ENCODE peak calls at places on chromosomes 12 and 14, in seven cellular contexts. One of them, this sample, is unnamed.

GRCh38 chr14:64823305-64823985 is 56.3 kb downstream of the SPTB start:
- DNase-seq in HCT116: peak; percentile 38
- DNase-seq in K562: peak; percentile 77
- DNase-seq in HepG2: peak; percentile 40
- DNase-seq in SK-N-SH: peak; percentile 89
- DNase-seq in GM12878: no peak
- DNase-seq in H1: peak; percentile 86
- DNase-seq in this sample: peak; percentile 81

GRCh38 chr14:91649930-91650329 is 82.0 kb downstream of the CATSPERB start:
- DNase-seq in HCT116: peak; percentile 26
- DNase-seq in K562: peak; percentile 12
- DNase-seq in HepG2: peak; percentile 13
- DNase-seq in SK-N-SH: peak; percentile 11
- DNase-seq in GM12878: no peak
- DNase-seq in H1: no peak
- DNase-seq in this sample: peak; percentile 74

GRCh38 chr12:105083551-105084105 is 630 bp downstream of the ALDH1L2 start:
- DNase-seq in HCT116: no peak
- DNase-seq in K562: peak; percentile 63
- DNase-seq in HepG2: no peak
- DNase-seq in SK-N-SH: peak; percentile 49
- DNase-seq in GM12878: no peak
- DNase-seq in H1: peak; percentile 50
- DNase-seq in this sample: peak; percentile 46

GRCh38 chr12:121697093-121697698 is 15.4 kb upstream of the TMEM120B start:
- DNase-seq in HCT116: peak; percentile 47
- DNase-seq in K562: peak; percentile 65
- DNase-seq in HepG2: peak; percentile 53
- DNase-seq in SK-N-SH: peak; percentile 51
- DNase-seq in GM12878: no peak
- DNase-seq in H1: no peak
- DNase-seq in this sample: peak; percentile 79

GRCh38 chr14:33686218-33686617 is 264.7 kb downstream of the EGLN3 start:
- DNase-seq in HCT116: no peak
- DNase-seq in K562: no peak
- DNase-seq in HepG2: no peak
- DNase-seq in SK-N-SH: no peak
- DNase-seq in GM12878: no peak
- DNase-seq in H1: no peak
- DNase-seq in this sample: no peak

GRCh38 chr12:109871678-109872314 is 8.5 kb downstream of the GLTP start:
- DNase-seq in HCT116: no peak
- DNase-seq in K562: no peak
- DNase-seq in HepG2: peak; percentile 39
- DNase-seq in SK-N-SH: peak; percentile 27
- DNase-seq in GM12878: no peak
- DNase-seq in H1: no peak
- DNase-seq in this sample: no peak

GRCh38 chr12:5000204-5000603 is 43.5 kb upstream of the KCNA5 start:
- DNase-seq in HCT116: peak; percentile 16
- DNase-seq in K562: peak; percentile 2
- DNase-seq in HepG2: no peak
- DNase-seq in SK-N-SH: no peak
- DNase-seq in GM12878: no peak
- DNase-seq in H1: no peak
- DNase-seq in this sample: no peak

GRCh38 chr14:91246051-91246852 is 1.7 kb upstream of the GPR68 start:
- DNase-seq in HCT116: no peak
- DNase-seq in K562: no peak
- DNase-seq in HepG2: no peak
- DNase-seq in SK-N-SH: no peak
- DNase-seq in GM12878: no peak
- DNase-seq in H1: no peak
- DNase-seq in this sample: no peak

GRCh38 chr14:101823081-101823480 is 61.6 kb downstream of the PPP2R5C start:
- DNase-seq in HCT116: no peak
- DNase-seq in K562: no peak
- DNase-seq in HepG2: no peak
- DNase-seq in SK-N-SH: no peak
- DNase-seq in GM12878: no peak
- DNase-seq in H1: no peak
- DNase-seq in this sample: no peak

GRCh38 chr14:75427482-75428229 is at the start of gene JDP2:
- DNase-seq in HCT116: peak; percentile 22
- DNase-seq in K562: peak; percentile 40
- DNase-seq in HepG2: peak; percentile 60
- DNase-seq in SK-N-SH: peak; percentile 93
- DNase-seq in GM12878: no peak
- DNase-seq in H1: peak; percentile 79
- DNase-seq in this sample: peak; percentile 95

GRCh38 chr12:104974626-104975290 is 11.4 kb upstream of the NOPCHAP1 start:
- DNase-seq in HCT116: no peak
- DNase-seq in K562: no peak
- DNase-seq in HepG2: no peak
- DNase-seq in SK-N-SH: no peak
- DNase-seq in GM12878: peak; percentile 97
- DNase-seq in H1: no peak
- DNase-seq in this sample: no peak

GRCh38 chr14:104596927-104597351 is 7.6 kb downstream of the TMEM179 start:
- DNase-seq in HCT116: no peak
- DNase-seq in K562: no peak
- DNase-seq in HepG2: no peak
- DNase-seq in SK-N-SH: peak; percentile 20
- DNase-seq in GM12878: no peak
- DNase-seq in H1: no peak
- DNase-seq in this sample: no peak

GRCh38 chr12:42794811-42795210 is 205.3 kb upstream of the PRICKLE1 start:
- DNase-seq in HCT116: no peak
- DNase-seq in K562: no peak
- DNase-seq in HepG2: no peak
- DNase-seq in SK-N-SH: no peak
- DNase-seq in GM12878: no peak
- DNase-seq in H1: no peak
- DNase-seq in this sample: no peak

GRCh38 chr12:5969156-5969973 is 24.3 kb upstream of the ANO2 start:
- DNase-seq in HCT116: no peak
- DNase-seq in K562: no peak
- DNase-seq in HepG2: no peak
- DNase-seq in SK-N-SH: no peak
- DNase-seq in GM12878: no peak
- DNase-seq in H1: no peak
- DNase-seq in this sample: no peak

GRCh38 chr14:35556548-35556947 is 22.6 kb downstream of the INSM2 start:
- DNase-seq in HCT116: no peak
- DNase-seq in K562: no peak
- DNase-seq in HepG2: no peak
- DNase-seq in SK-N-SH: peak; percentile 71
- DNase-seq in GM12878: no peak
- DNase-seq in H1: no peak
- DNase-seq in this sample: no peak

GRCh38 chr12:109600995-109601394 is 27.4 kb downstream of the MVK start:
- DNase-seq in HCT116: no peak
- DNase-seq in K562: no peak
- DNase-seq in HepG2: no peak
- DNase-seq in SK-N-SH: no peak
- DNase-seq in GM12878: no peak
- DNase-seq in H1: no peak
- DNase-seq in this sample: no peak

DNA sequence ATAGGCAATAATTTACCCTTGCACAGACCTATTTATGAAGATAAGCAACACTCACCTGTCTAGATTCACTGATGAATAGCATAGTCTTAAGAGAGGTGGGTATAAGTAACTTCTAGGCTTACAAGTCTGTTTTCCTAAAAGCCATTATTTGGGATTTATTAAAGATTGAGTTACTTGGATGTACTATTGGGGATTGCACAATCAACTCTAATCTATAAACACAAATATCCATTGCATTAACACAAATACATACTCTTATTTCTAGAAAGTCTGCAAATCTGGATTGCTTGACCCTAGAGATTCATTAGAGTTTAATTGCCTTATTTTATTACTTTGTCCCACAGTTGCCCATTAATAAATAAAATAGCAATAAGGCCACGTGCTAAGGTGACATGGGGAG is 148.1 kb upstream of the CCDC198 start:
- DNase-seq in HCT116: no peak
- DNase-seq in K562: no peak
- DNase-seq in HepG2: no peak
- DNase-seq in SK-N-SH: no peak
- DNase-seq in GM12878: no peak
- DNase-seq in H1: no peak
- DNase-seq in this sample: no peak
- TF ChIP-seq JUND in HCT116: no peak
- TF ChIP-seq JUND in K562: no peak
- TF ChIP-seq JUND in HepG2: no peak
- TF ChIP-seq JUND in SK-N-SH: no peak
- TF ChIP-seq JUND in GM12878: no peak
- TF ChIP-seq JUND in H1: no peak
- TF ChIP-seq JUND in this sample: no peak

GRCh38 chr12:95723693-95724384 is 66.7 kb downstream of the NTN4 start:
- DNase-seq in HCT116: no peak
- DNase-seq in K562: no peak
- DNase-seq in HepG2: no peak
- DNase-seq in SK-N-SH: peak; percentile 7
- DNase-seq in GM12878: no peak
- DNase-seq in H1: no peak
- DNase-seq in this sample: no peak
- TF ChIP-seq JUND in HCT116: no peak
- TF ChIP-seq JUND in K562: no peak
- TF ChIP-seq JUND in HepG2: no peak
- TF ChIP-seq JUND in SK-N-SH: no peak
- TF ChIP-seq JUND in GM12878: no peak
- TF ChIP-seq JUND in H1: no peak
- TF ChIP-seq JUND in this sample: peak; percentile 39

DNA sequence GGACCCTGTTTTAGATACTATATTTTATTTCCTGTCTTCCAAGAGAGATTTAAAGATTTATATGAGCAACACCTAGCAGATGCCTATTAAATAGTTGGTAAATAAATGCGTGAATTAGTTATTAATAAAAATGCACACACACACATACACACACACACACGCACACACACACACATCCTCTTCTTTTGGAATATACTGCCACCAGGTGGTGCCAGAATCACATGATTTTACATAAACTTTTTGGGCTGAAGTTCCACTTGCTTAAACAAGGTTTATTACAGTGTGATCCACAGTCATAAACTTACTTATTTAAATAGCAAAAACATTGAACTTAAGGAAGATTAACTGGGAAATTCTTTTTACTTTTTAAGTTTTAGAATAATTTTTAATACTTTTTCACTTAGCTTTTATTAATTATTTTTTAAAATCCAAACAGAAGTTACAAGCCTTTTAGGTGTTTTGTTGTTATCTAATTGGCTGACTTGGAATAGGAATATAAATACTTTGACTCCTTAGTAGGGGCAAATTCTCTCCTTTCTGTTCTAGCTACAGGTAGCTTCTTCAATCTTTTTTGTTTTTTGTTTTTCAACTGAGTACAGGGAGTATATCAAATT is 17.5 kb downstream of the RAD51B start:
- DNase-seq in HCT116: peak; percentile 72
- DNase-seq in K562: peak; percentile 67
- DNase-seq in HepG2: peak; percentile 74
- DNase-seq in SK-N-SH: peak; percentile 35
- DNase-seq in GM12878: peak; percentile 34
- DNase-seq in H1: no peak
- DNase-seq in this sample: peak; percentile 91
- TF ChIP-seq JUND in HCT116: no peak
- TF ChIP-seq JUND in K562: no peak
- TF ChIP-seq JUND in HepG2: no peak
- TF ChIP-seq JUND in SK-N-SH: no peak
- TF ChIP-seq JUND in GM12878: no peak
- TF ChIP-seq JUND in H1: no peak
- TF ChIP-seq JUND in this sample: no peak

GRCh38 chr12:31324845-31325523 is 966 bp downstream of the SINHCAF start:
- DNase-seq in HCT116: no peak
- DNase-seq in K562: peak; percentile 66
- DNase-seq in HepG2: no peak
- DNase-seq in SK-N-SH: peak; percentile 60
- DNase-seq in GM12878: no peak
- DNase-seq in H1: no peak
- DNase-seq in this sample: peak; percentile 48
- TF ChIP-seq JUND in HCT116: no peak
- TF ChIP-seq JUND in K562: no peak
- TF ChIP-seq JUND in HepG2: no peak
- TF ChIP-seq JUND in SK-N-SH: no peak
- TF ChIP-seq JUND in GM12878: no peak
- TF ChIP-seq JUND in H1: no peak
- TF ChIP-seq JUND in this sample: no peak